ENCODE peak calls at places on chromosome 3, in four cellular contexts. V, N, K and B are unnamed samples.

GRCh38 chr3:45104715-45105711 is 41.2 kb downstream of the CDCP1 start:
- DNase-seq in N (no peak), K (no peak), V (no peak), B (peak; percentile 49)

GRCh38 chr3:981156-981555 is 111.7 kb upstream of the CNTN6 start:
- DNase-seq in N (no peak), V (no peak), K (no peak), B (no peak)

GRCh38 chr3:102096066-102096465 is 246.8 kb downstream of the NFKBIZ start:
- DNase-seq in K (no peak), V (no peak), N (no peak), B (no peak)

GRCh38 chr3:179015551-179016020 is 56.0 kb downstream of the ZMAT3 start:
- DNase-seq in K (peak; percentile 93), V (peak; percentile 30), N (peak; percentile 81), B (peak; percentile 64)

GRCh38 chr3:131031660-131032059 is 5.0 kb downstream of the NEK11 start:
- DNase-seq in K (no peak), N (no peak), V (no peak), B (no peak)

GRCh38 chr3:161316006-161316689 is 55.2 kb downstream of the SPTSSB start:
- DNase-seq in V (no peak), K (no peak), N (no peak), B (no peak)

GRCh38 chr3:24019585-24019984 is 74.5 kb downstream of the NR1D2 start:
- DNase-seq in K (no peak), V (no peak), N (no peak), B (no peak)

GRCh38 chr3:131386429-131386926 is 4.9 kb downstream of the NUDT16 start:
- DNase-seq in N (no peak), V (no peak), K (no peak), B (no peak)

GRCh38 chr3:128402998-128403397 is 63.7 kb downstream of the DNAJB8 start:
- DNase-seq in K (no peak), N (no peak), V (no peak), B (no peak)

GRCh38 chr3:101495552-101495951 is 17.5 kb downstream of the SENP7 start:
- DNase-seq in N (no peak), K (no peak), V (no peak), B (no peak)

GRCh38 chr3:189983612-189984011 is 137.1 kb downstream of the P3H2 start:
- DNase-seq in V (no peak), K (no peak), N (no peak), B (no peak)

GRCh38 chr3:194631696-194632095 is 1.5 kb downstream of the TMEM44 start:
- DNase-seq in V (no peak), K (no peak), N (no peak), B (no peak)

GRCh38 chr3:168384990-168385389 is 289.3 kb upstream of the GOLIM4 start:
- DNase-seq in V (no peak), K (no peak), N (no peak), B (no peak)

GRCh38 chr3:124257332-124257864 is 265.5 kb upstream of the ROPN1 start:
- DNase-seq in N (no peak), V (no peak), K (no peak), B (no peak)

GRCh38 chr3:73601031-73601430 is 23.7 kb downstream of the PDZRN3 start:
- DNase-seq in K (no peak), N (no peak), V (no peak), B (no peak)

GRCh38 chr3:51971350-51971749 is 2.5 kb downstream of the ABHD14B start:
- DNase-seq in N (no peak), V (no peak), K (no peak), B (no peak)

GRCh38 chr3:107235923-107236315 is 141.3 kb upstream of the CCDC54 start:
- DNase-seq in K (peak; percentile 31), N (peak; percentile 66), V (peak; percentile 75), B (peak; percentile 50)

GRCh38 chr3:71681224-71681668 is 44.0 kb downstream of the EIF4E3 start:
- DNase-seq in N (peak; percentile 39), V (peak; percentile 64), K (no peak), B (peak; percentile 27)

GRCh38 chr3:118171236-118171852 is 863.3 kb downstream of the IGSF11 start:
- DNase-seq in N (no peak), K (no peak), V (no peak), B (no peak)

GRCh38 chr3:184685646-184686045 is 26.2 kb downstream of the MAGEF1 start:
- DNase-seq in V (no peak), N (no peak), K (no peak), B (no peak)

GRCh38 chr3:16794251-16794650 is 90.5 kb upstream of the PLCL2 start:
- DNase-seq in K (no peak), V (no peak), N (no peak), B (no peak)

GRCh38 chr3:157129782-157130137 is 30.2 kb downstream of the CCNL1 start:
- DNase-seq in K (no peak), N (no peak), V (no peak), B (no peak)

GRCh38 chr3:191345334-191345733 is 15.0 kb upstream of the UTS2B start:
- DNase-seq in V (no peak), N (no peak), K (no peak), B (peak; percentile 1)

GRCh38 chr3:62798000-62798399 is 77.2 kb downstream of the CADPS start:
- DNase-seq in V (no peak), N (no peak), K (no peak), B (no peak)

GRCh38 chr3:13574798-13575451 is 26.0 kb downstream of the FBLN2 start:
- DNase-seq in N (no peak), V (no peak), K (no peak), B (peak; percentile 84)

GRCh38 chr3:123627673-123628670 is 43.1 kb upstream of the HACD2 start:
- DNase-seq in K (no peak), N (no peak), V (no peak), B (no peak)

GRCh38 chr3:108410531-108410984 is 99.8 kb downstream of the MYH15 start:
- DNase-seq in N (no peak), V (no peak), K (no peak), B (no peak)

GRCh38 chr3:169497567-169498257 is 165.8 kb downstream of the MECOM start:
- DNase-seq in N (no peak), K (no peak), V (no peak), B (no peak)

GRCh38 chr3:182618981-182619591 is 174.2 kb upstream of the ATP11B start:
- DNase-seq in N (no peak), K (no peak), V (no peak), B (no peak)

GRCh38 chr3:184710870-184711365 is 946 bp downstream of the MAGEF1 start:
- DNase-seq in N (no peak), V (no peak), K (peak; percentile 25), B (peak; percentile 19)

GRCh38 chr3:188270423-188270972 is 116.5 kb downstream of the LPP start:
- DNase-seq in K (no peak), N (peak; percentile 89), V (no peak), B (no peak)

GRCh38 chr3:196063049-196063448 is 18.8 kb downstream of the TFRC start:
- DNase-seq in V (no peak), N (no peak), K (no peak), B (no peak)

GRCh38 chr3:70943886-70944285 is 631.4 kb upstream of the MDFIC2 start:
- DNase-seq in N (no peak), K (no peak), V (no peak), B (no peak)

GRCh38 chr3:180252683-180253082 is 215.9 kb upstream of the PEX5L start:
- DNase-seq in K (no peak), N (no peak), V (no peak), B (no peak)

GRCh38 chr3:132405609-132406299 is 11.5 kb upstream of the DNAJC13 start:
- DNase-seq in V (no peak), N (no peak), K (no peak), B (no peak)

GRCh38 chr3:42118762-42119361 is 27.7 kb downstream of the TRAK1 start:
- DNase-seq in V (peak; percentile 67), N (peak; percentile 74), K (peak; percentile 71), B (peak; percentile 49)

GRCh38 chr3:65627102-65627501 is 411.6 kb downstream of the MAGI1 start:
- DNase-seq in N (no peak), K (no peak), V (no peak), B (no peak)

GRCh38 chr3:65623362-65623761 is 415.4 kb downstream of the MAGI1 start:
- DNase-seq in K (no peak), N (no peak), V (no peak), B (no peak)

GRCh38 chr3:65619391-65620298 is 419.1 kb downstream of the MAGI1 start:
- DNase-seq in V (peak; percentile 40), K (no peak), N (no peak), B (peak; percentile 57)

DNA sequence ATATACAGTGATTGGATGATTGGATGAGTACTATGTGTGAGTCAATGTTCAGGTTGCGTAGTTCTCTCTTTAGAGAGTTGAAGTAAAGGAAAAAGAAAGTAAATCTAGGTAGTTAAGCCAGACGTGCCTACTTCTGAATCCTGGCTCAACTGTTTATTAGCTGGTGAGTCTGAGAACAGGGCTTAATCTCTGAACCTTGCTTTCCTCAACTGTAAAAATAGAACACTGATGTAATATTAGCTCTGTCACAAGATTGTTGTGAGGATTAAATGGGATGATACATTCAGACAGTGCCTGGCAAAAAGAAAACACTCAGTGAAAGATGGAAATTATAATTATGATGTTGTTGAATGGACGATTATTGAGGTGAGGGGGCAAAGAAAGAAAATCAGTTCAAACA is 413.4 kb downstream of the MAGI1 start:
- DNase-seq in K (no peak), N (no peak), V (no peak), B (no peak)
- TF ChIP-seq TARDBP in K (no peak), N (no peak), V (no peak), B (no peak)

GRCh38 chr3:2628117-2628516 is 482.1 kb downstream of the IL5RA start:
- DNase-seq in K (no peak), N (no peak), V (no peak), B (no peak)

GRCh38 chr3:2623463-2623862 is 486.7 kb downstream of the IL5RA start:
- DNase-seq in K (no peak), V (no peak), N (no peak), B (no peak)
- TF ChIP-seq TARDBP in K (no peak), V (no peak), N (no peak), B (no peak)

DNA sequence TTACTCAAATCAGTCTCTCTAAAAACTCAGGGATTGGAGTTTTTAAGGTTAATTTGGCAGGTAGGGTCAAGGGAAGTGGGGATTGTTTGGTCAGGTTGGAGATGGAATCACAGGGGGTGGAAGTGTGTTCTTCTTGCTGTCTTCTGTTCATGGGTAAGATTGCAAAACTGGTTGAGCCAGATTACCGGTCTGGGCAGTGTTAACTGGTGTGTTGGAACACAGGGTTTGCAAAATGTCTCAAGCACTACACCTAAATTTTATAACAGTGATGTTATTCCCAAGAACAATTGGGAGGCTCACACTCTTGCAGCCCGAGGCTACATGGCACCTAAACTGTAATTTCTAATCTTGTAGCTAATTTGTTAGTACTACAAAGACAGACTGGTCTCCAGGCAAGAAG is 425.4 kb downstream of the PLOD2 start:
- DNase-seq in K (no peak), N (no peak), V (no peak), B (no peak)
- TF ChIP-seq TARDBP in K (no peak), N (no peak), V (no peak), B (no peak)

GRCh38 chr3:55903680-55904079 is 416.6 kb upstream of the WNT5A start:
- DNase-seq in N (no peak), V (no peak), K (no peak), B (no peak)
- TF ChIP-seq TARDBP in N (no peak), V (no peak), K (no peak), B (no peak)

GRCh38 chr3:2944628-2945027 is 165.5 kb downstream of the IL5RA start:
- DNase-seq in N (no peak), K (peak; percentile 32), V (no peak), B (no peak)

GRCh38 chr3:2948882-2949281 is 161.3 kb downstream of the IL5RA start:
- DNase-seq in K (no peak), V (no peak), N (no peak), B (no peak)

GRCh38 chr3:2947536-2947935 is 162.6 kb downstream of the IL5RA start:
- DNase-seq in V (no peak), K (no peak), N (no peak), B (no peak)

GRCh38 chr3:2950159-2950558 is 160.0 kb downstream of the IL5RA start:
- DNase-seq in V (no peak), K (no peak), N (no peak), B (no peak)
- TF ChIP-seq TARDBP in V (no peak), K (no peak), N (no peak), B (no peak)